ENCODE peak calls at places on chromosome X, in five cellular contexts. One of them, this sample, is unnamed.

GRCh38 chrX:123454712-123455431 is 270.8 kb downstream of the GRIA3 start:
- DNase-seq in kidney epithelial cell: no peak
- DNase-seq in NCI-H2171 treated with DMSO at 0.1 percent for 48 hours: no peak
- DNase-seq in NCI-H2081: no peak
- DNase-seq in pons: no peak
- DNase-seq in this sample: no peak

GRCh38 chrX:8042304-8042703 is 115.1 kb upstream of the PNPLA4 start:
- DNase-seq in kidney epithelial cell: no peak
- DNase-seq in pons: no peak
- DNase-seq in NCI-H2081: no peak
- DNase-seq in NCI-H2171 treated with DMSO at 0.1 percent for 48 hours: no peak
- DNase-seq in this sample: no peak

GRCh38 chrX:74536142-74537010 is 78.0 kb downstream of the RLIM start:
- DNase-seq in kidney epithelial cell: no peak
- DNase-seq in NCI-H2171 treated with DMSO at 0.1 percent for 48 hours: peak
- DNase-seq in NCI-H2081: peak
- DNase-seq in pons: peak
- DNase-seq in this sample: peak

GRCh38 chrX:154040307-154040756 is 20.6 kb upstream of the IRAK1 start:
- DNase-seq in kidney epithelial cell: no peak
- DNase-seq in pons: no peak
- DNase-seq in NCI-H2171 treated with DMSO at 0.1 percent for 48 hours: no peak
- DNase-seq in NCI-H2081: no peak
- DNase-seq in this sample: no peak

GRCh38 chrX:1465261-1466231 is 12.8 kb upstream of the ASMTL start:
- DNase-seq in pons: no peak
- DNase-seq in kidney epithelial cell: no peak
- DNase-seq in NCI-H2081: no peak
- DNase-seq in NCI-H2171 treated with DMSO at 0.1 percent for 48 hours: no peak
- DNase-seq in this sample: no peak

GRCh38 chrX:154596290-154596929 is 11.5 kb downstream of the CTAG1A start:
- DNase-seq in pons: no peak
- DNase-seq in NCI-H2171 treated with DMSO at 0.1 percent for 48 hours: no peak
- DNase-seq in kidney epithelial cell: peak
- DNase-seq in NCI-H2081: no peak
- DNase-seq in this sample: peak

GRCh38 chrX:21764043-21764442 is 6.1 kb upstream of the SMPX start:
- DNase-seq in NCI-H2081: no peak
- DNase-seq in pons: no peak
- DNase-seq in kidney epithelial cell: no peak
- DNase-seq in NCI-H2171 treated with DMSO at 0.1 percent for 48 hours: no peak
- DNase-seq in this sample: no peak

GRCh38 chrX:136814847-136815634 is 34.3 kb upstream of the ARHGEF6 start:
- DNase-seq in NCI-H2081: no peak
- DNase-seq in kidney epithelial cell: no peak
- DNase-seq in pons: no peak
- DNase-seq in NCI-H2171 treated with DMSO at 0.1 percent for 48 hours: no peak
- DNase-seq in this sample: no peak

GRCh38 chrX:101657495-101657894 is 2.2 kb downstream of the ARMCX2 start:
- DNase-seq in NCI-H2081: no peak
- DNase-seq in kidney epithelial cell: no peak
- DNase-seq in pons: no peak
- DNase-seq in NCI-H2171 treated with DMSO at 0.1 percent for 48 hours: no peak
- DNase-seq in this sample: no peak

GRCh38 chrX:133741303-133741702 is 244.1 kb downstream of the GPC3 start:
- DNase-seq in NCI-H2171 treated with DMSO at 0.1 percent for 48 hours: no peak
- DNase-seq in NCI-H2081: no peak
- DNase-seq in pons: no peak
- DNase-seq in kidney epithelial cell: no peak
- DNase-seq in this sample: no peak

GRCh38 chrX:101397779-101398178 is 7.0 kb downstream of the RPL36A start:
- DNase-seq in pons: no peak
- DNase-seq in kidney epithelial cell: no peak
- DNase-seq in NCI-H2081: no peak
- DNase-seq in NCI-H2171 treated with DMSO at 0.1 percent for 48 hours: no peak
- DNase-seq in this sample: no peak

GRCh38 chrX:129576539-129576938 is 36.5 kb downstream of the OCRL start:
- DNase-seq in NCI-H2081: no peak
- DNase-seq in pons: no peak
- DNase-seq in kidney epithelial cell: no peak
- DNase-seq in NCI-H2171 treated with DMSO at 0.1 percent for 48 hours: no peak
- DNase-seq in this sample: no peak

GRCh38 chrX:149830192-149830873 is 48.6 kb downstream of the MAGEA9 start:
- DNase-seq in NCI-H2081: no peak
- DNase-seq in kidney epithelial cell: no peak
- DNase-seq in pons: peak
- DNase-seq in NCI-H2171 treated with DMSO at 0.1 percent for 48 hours: no peak
- DNase-seq in this sample: peak

GRCh38 chrX:29652484-29652883 is 562.9 kb upstream of the MAGEB2 start:
- DNase-seq in NCI-H2171 treated with DMSO at 0.1 percent for 48 hours: no peak
- DNase-seq in pons: no peak
- DNase-seq in NCI-H2081: no peak
- DNase-seq in kidney epithelial cell: peak
- DNase-seq in this sample: no peak

GRCh38 chrX:44935172-44935571 is 62.2 kb downstream of the KDM6A start:
- DNase-seq in NCI-H2171 treated with DMSO at 0.1 percent for 48 hours: no peak
- DNase-seq in pons: no peak
- DNase-seq in kidney epithelial cell: no peak
- DNase-seq in NCI-H2081: no peak
- DNase-seq in this sample: no peak